ENCODE peak calls at places on chromosomes 3 and 15, in seven cellular contexts. L is Calu3, F is hypothalamus, D is putamen, B is B cell, R is HT1080, E is renal cortical epithelial cell. X is an unnamed sample.

GRCh38 chr3:126960604-126960995 is 22.3 kb upstream of the PLXNA1 start:
- DNase-seq in L (no peak), F (no peak), D (no peak), B (no peak), R (no peak), E (no peak), X (no peak)

GRCh38 chr15:76346666-76347506 is 10.3 kb downstream of the ISL2 start:
- DNase-seq in L (no peak), F (no peak), D (no peak), B (no peak), R (no peak), E (peak; percentile 10), X (no peak)

GRCh38 chr3:87997298-87997697 is 61.5 kb downstream of the CGGBP1 start:
- DNase-seq in L (peak; percentile 60), F (no peak), D (no peak), B (peak; percentile 44), R (peak; percentile 80), E (peak; percentile 85), X (peak; percentile 49)

GRCh38 chr15:80367661-80368060 is 36.5 kb upstream of the ARNT2 start:
- DNase-seq in L (no peak), F (no peak), D (no peak), B (no peak), R (no peak), E (no peak), X (no peak)

GRCh38 chr3:54781728-54782127 is 146.1 kb downstream of the LRTM1 start:
- DNase-seq in L (no peak), F (no peak), D (no peak), B (no peak), R (no peak), E (no peak), X (no peak)

GRCh38 chr15:22980189-22981136 is at the start of gene CYFIP1:
- DNase-seq in L (peak; percentile 75), F (peak; percentile 12), D (peak; percentile 52), B (no peak), R (peak; percentile 86), E (peak; percentile 65), X (peak; percentile 78)

GRCh38 chr15:100879461-100880138 is at the start of gene ALDH1A3:
- DNase-seq in L (peak; percentile 96), F (no peak), D (no peak), B (no peak), R (no peak), E (no peak), X (peak; percentile 32)

GRCh38 chr3:128438488-128439072 is 28.1 kb downstream of the DNAJB8 start:
- DNase-seq in L (no peak), F (no peak), D (no peak), B (no peak), R (no peak), E (no peak), X (no peak)

GRCh38 chr15:44215594-44215993 is 20.5 kb upstream of the FRMD5 start:
- DNase-seq in L (peak; percentile 32), F (no peak), D (no peak), B (no peak), R (peak; percentile 99), E (peak; percentile 67), X (no peak)

GRCh38 chr3:177470200-177470941 is 273.1 kb upstream of the TBL1XR1 start:
- DNase-seq in L (no peak), F (no peak), D (no peak), B (no peak), R (no peak), E (no peak), X (no peak)

GRCh38 chr15:33083232-33084006 is 111.1 kb downstream of the FMN1 start:
- DNase-seq in L (no peak), F (no peak), D (no peak), B (no peak), R (peak; percentile 86), E (peak; percentile 36), X (no peak)

GRCh38 chr3:61847784-61848462 is 286.6 kb downstream of the PTPRG start:
- DNase-seq in L (no peak), F (no peak), D (no peak), B (no peak), R (no peak), E (peak; percentile 77), X (no peak)

X was measured in activated naive CD4-positive, alpha-beta T cell treated with anti-CD3 and anti-CD28 coated beads, Interleukin-2, amount 50 U/mL, for 72 hours.